ENCODE peak calls at places on chromosomes 4 and X, in six cellular contexts. J is mesenchymal stem cell, U is H9, G is neuronal stem cell, M is IMR-90, P is trophoblast cell. F is an unnamed sample.

GRCh38 chrX:65925592-65925991 is 114.3 kb downstream of the VSIG4 start:
- DNase-seq in J (no peak), U (no peak), G (no peak), M (no peak), P (no peak), F (no peak)

GRCh38 chrX:153649178-153649914 is 2.3 kb downstream of the DUSP9 start:
- DNase-seq in J (no peak), U (peak), G (no peak), M (no peak), P (peak), F (no peak)

GRCh38 chr4:120921456-120922389 is 803 bp downstream of the PRDM5 start:
- DNase-seq in J (peak), U (peak), G (no peak), M (peak), P (peak), F (peak)

GRCh38 chrX:57364145-57364544 is 77.6 kb downstream of the FAAH2 start:
- DNase-seq in J (no peak), U (no peak), G (no peak), M (no peak), P (no peak), F (no peak)

GRCh38 chr4:188930822-188931221 is 791.6 kb downstream of the TRIML1 start:
- DNase-seq in J (peak), U (no peak), G (peak), M (no peak), P (no peak), F (no peak)

GRCh38 chrX:63686878-63687714 is 97.9 kb downstream of the ARHGEF9 start:
- DNase-seq in J (peak), U (peak), G (peak), M (peak), P (peak), F (peak)

GRCh38 chrX:44431206-44431605 is 87.7 kb upstream of the EFHC2 start:
- DNase-seq in J (peak), U (no peak), G (no peak), M (peak), P (no peak), F (no peak)

GRCh38 chr4:177091515-177091914 is 218.2 kb upstream of the NEIL3 start:
- DNase-seq in J (no peak), U (no peak), G (no peak), M (no peak), P (no peak), F (no peak)

GRCh38 chrX:134969726-134970125 is 21.1 kb upstream of the SMIM10 start:
- DNase-seq in J (no peak), U (no peak), G (no peak), M (no peak), P (no peak), F (no peak)

GRCh38 chrX:47706575-47706974 is 47.6 kb upstream of the UXT start:
- DNase-seq in J (no peak), U (no peak), G (no peak), M (peak), P (peak), F (no peak)

GRCh38 chrX:65745992-65746391 is 78.5 kb downstream of the MSN start:
- DNase-seq in J (no peak), U (no peak), G (no peak), M (no peak), P (no peak), F (no peak)

GRCh38 chr4:76963136-76963477 is 13.6 kb downstream of the SEPTIN11 start:
- DNase-seq in J (no peak), U (no peak), G (no peak), M (no peak), P (peak), F (no peak)

GRCh38 chrX:11553594-11553993 is 112.1 kb downstream of the ARHGAP6 start:
- DNase-seq in J (no peak), U (no peak), G (no peak), M (no peak), P (no peak), F (no peak)

GRCh38 chr4:1664141-1664540 is 20.0 kb downstream of the FAM53A start:
- DNase-seq in J (no peak), U (no peak), G (no peak), M (no peak), P (peak), F (no peak)

GRCh38 chr4:4852591-4853362 is 6.7 kb upstream of the MSX1 start:
- DNase-seq in J (peak), U (peak), G (no peak), M (peak), P (peak), F (peak)

GRCh38 chr4:53273726-53274125 is 92.1 kb downstream of the SCFD2 start:
- DNase-seq in J (no peak), U (no peak), G (no peak), M (peak), P (no peak), F (no peak)

GRCh38 chr4:128787509-128788311 is 21.8 kb upstream of the JADE1 start:
- DNase-seq in J (no peak), U (no peak), G (no peak), M (peak), P (no peak), F (no peak)

GRCh38 chr4:120809518-120809917 is 113.0 kb downstream of the PRDM5 start:
- DNase-seq in J (no peak), U (no peak), G (no peak), M (no peak), P (no peak), F (no peak)

GRCh38 chrX:12954376-12954775 is 20.5 kb upstream of the TMSB4X start:
- DNase-seq in J (no peak), U (no peak), G (no peak), M (no peak), P (no peak), F (no peak)

GRCh38 chr4:173371292-173372192 is 788 bp downstream of the SAP30 start:
- DNase-seq in J (peak), U (peak), G (peak), M (peak), P (peak), F (peak)

DNA sequence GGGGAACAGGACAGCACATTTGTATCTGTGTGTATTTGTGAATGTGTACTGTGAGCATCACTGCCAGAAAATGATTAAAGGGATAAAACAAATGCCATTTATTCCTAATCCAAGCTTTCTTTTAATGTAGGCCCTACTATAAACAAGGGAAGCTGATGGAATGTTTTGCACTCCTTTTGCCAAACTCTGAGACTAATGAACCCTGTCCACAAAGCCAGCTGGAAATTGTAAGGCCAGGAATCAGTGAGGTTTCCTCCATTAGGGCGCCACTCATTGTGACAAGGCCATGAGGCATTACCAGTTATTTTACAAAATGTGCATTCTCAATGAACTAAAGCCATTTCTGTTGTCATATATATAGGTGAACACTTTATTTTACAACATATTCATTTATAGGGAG is 163.0 kb upstream of the NAP1L5 start:
- DNase-seq in J (no peak), U (no peak), G (no peak), M (peak), P (no peak), F (no peak)
- H3K14ac ChIP-seq in J (no peak), U (no peak), G (no peak), M (peak), P (no peak), F (no peak)

GRCh38 chr4:56050584-56050983 is 101.8 kb downstream of the CEP135 start:
- DNase-seq in J (no peak), U (no peak), G (no peak), M (no peak), P (no peak), F (no peak)

GRCh38 chr4:56055027-56055976 is 106.6 kb downstream of the CEP135 start:
- DNase-seq in J (peak), U (no peak), G (peak), M (no peak), P (no peak), F (no peak)

GRCh38 chr4:56051710-56052075 is 102.9 kb downstream of the CEP135 start:
- DNase-seq in J (no peak), U (no peak), G (no peak), M (no peak), P (no peak), F (no peak)

GRCh38 chr4:56051049-56051709 is 102.4 kb downstream of the CEP135 start:
- DNase-seq in J (no peak), U (no peak), G (no peak), M (no peak), P (no peak), F (no peak)

GRCh38 chr4:56052966-56053365 is 104.2 kb downstream of the CEP135 start:
- DNase-seq in J (no peak), U (no peak), G (no peak), M (no peak), P (no peak), F (no peak)
- H3K14ac ChIP-seq in J (no peak), U (no peak), G (no peak), M (no peak), P (no peak), F (no peak)

GRCh38 chrX:27660878-27661277 is 70.7 kb downstream of the DCAF8L2 start:
- DNase-seq in J (no peak), U (peak), G (no peak), M (no peak), P (no peak), F (no peak)
- H3K14ac ChIP-seq in J (no peak), U (no peak), G (no peak), M (no peak), P (no peak), F (no peak)

GRCh38 chrX:103363046-103363445 is 6.7 kb downstream of the TCEAL9 start:
- DNase-seq in J (no peak), U (no peak), G (no peak), M (no peak), P (no peak), F (no peak)

GRCh38 chrX:103360092-103360491 is 3.8 kb downstream of the TCEAL9 start:
- DNase-seq in J (no peak), U (no peak), G (no peak), M (no peak), P (no peak), F (no peak)

GRCh38 chrX:103360916-103361315 is 4.6 kb downstream of the TCEAL9 start:
- DNase-seq in J (no peak), U (no peak), G (no peak), M (no peak), P (no peak), F (no peak)

GRCh38 chrX:103361798-103362197 is 5.5 kb downstream of the TCEAL9 start:
- DNase-seq in J (no peak), U (no peak), G (no peak), M (no peak), P (no peak), F (no peak)

DNA sequence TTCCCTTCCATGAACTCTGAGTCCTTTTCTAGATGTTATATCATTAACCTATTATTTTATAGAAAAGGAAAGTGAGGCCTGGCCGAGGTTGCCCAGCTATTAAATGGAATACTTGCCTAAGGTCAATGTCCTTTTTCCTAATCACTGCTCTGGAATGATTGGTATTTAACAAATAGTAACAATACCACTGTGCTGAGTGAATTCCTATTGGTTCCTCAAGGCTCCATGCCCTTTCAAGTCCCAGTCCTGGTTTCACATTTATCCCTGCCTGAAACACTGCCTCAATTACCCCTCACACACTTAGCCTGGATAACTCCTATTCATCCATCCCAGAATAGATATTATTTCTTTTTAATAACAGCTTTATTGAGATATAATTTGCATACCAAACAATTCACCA is 6.2 kb downstream of the TCEAL9 start:
- DNase-seq in J (peak), U (no peak), G (no peak), M (peak), P (no peak), F (no peak)
- H3K14ac ChIP-seq in J (no peak), U (no peak), G (no peak), M (no peak), P (no peak), F (no peak)